ENCODE peak calls at places on chromosomes 5 and 9, in eight cellular contexts. D is BE2C, C is IMR-90, Y is GM23338, R is NT2/D1, T is cardiac muscle cell, X is OCI-LY7, J is A549. U is an unnamed sample.
A peak's percentile ranks its signal among the peaks of the same experiment; 100 is the strongest.

GRCh38 chr9:72402744-72403143 is 37.7 kb upstream of the ZFAND5 start:
- DNase-seq in X (no peak), R (no peak), J (no peak), Y (no peak), C (peak; percentile 30), T (no peak), D (no peak), U (no peak)

GRCh38 chr9:90641868-90642558 is 611 bp downstream of the DIRAS2 start:
- DNase-seq in C (no peak), Y (peak; percentile 24), J (no peak), D (no peak), R (no peak), X (no peak), T (peak; percentile 11), U (no peak)

GRCh38 chr5:39473156-39473779 is 48.5 kb upstream of the DAB2 start:
- DNase-seq in T (no peak), Y (no peak), J (no peak), D (no peak), X (no peak), C (peak; percentile 90), R (no peak), U (no peak)

GRCh38 chr5:56259002-56259511 is 25.9 kb upstream of the ANKRD55 start:
- DNase-seq in R (no peak), D (no peak), X (no peak), T (no peak), J (peak; percentile 37), C (peak; percentile 97), Y (no peak), U (peak; percentile 75)

GRCh38 chr9:116939161-116939560 is 252.1 kb downstream of the TRIM32 start:
- DNase-seq in C (no peak), D (no peak), X (no peak), Y (no peak), R (no peak), T (no peak), J (no peak), U (no peak)

GRCh38 chr5:148206620-148207019 is 3.8 kb downstream of the SPINK6 start:
- DNase-seq in Y (no peak), T (no peak), R (no peak), C (no peak), J (no peak), D (no peak), X (no peak), U (no peak)

GRCh38 chr5:154446183-154447073 is 631 bp downstream of the SAP30L start:
- DNase-seq in X (peak; percentile 25), C (peak; percentile 66), Y (peak; percentile 65), R (no peak), T (peak; percentile 92), J (peak; percentile 39), D (peak; percentile 77), U (peak; percentile 54)

GRCh38 chr5:151770383-151771258 is 1.1 kb upstream of the G3BP1 start:
- DNase-seq in T (peak; percentile 70), J (peak; percentile 52), Y (peak; percentile 92), C (peak; percentile 42), X (peak; percentile 87), D (peak; percentile 74), R (no peak), U (peak; percentile 29)

GRCh38 chr5:1105350-1106265 is 6.3 kb downstream of the SLC12A7 start:
- DNase-seq in J (peak; percentile 74), Y (no peak), R (no peak), T (no peak), X (no peak), C (no peak), D (no peak), U (no peak)

GRCh38 chr5:117204926-117205869 is 630.6 kb upstream of the SEMA6A start:
- DNase-seq in T (no peak), J (no peak), Y (no peak), D (no peak), R (no peak), X (no peak), C (no peak), U (no peak)

GRCh38 chr9:117929873-117930272 is 225.7 kb downstream of the TLR4 start:
- DNase-seq in D (no peak), X (no peak), C (no peak), T (no peak), R (no peak), Y (no peak), J (no peak), U (no peak)

GRCh38 chr5:130138406-130139060 is 234.3 kb downstream of the CHSY3 start:
- DNase-seq in R (no peak), J (no peak), C (no peak), X (no peak), D (no peak), T (no peak), Y (no peak), U (peak; percentile 88)

GRCh38 chr5:148433826-148434225 is 50.1 kb downstream of the FBXO38 start:
- DNase-seq in D (no peak), T (no peak), J (no peak), R (no peak), Y (no peak), X (no peak), C (no peak), U (no peak)

GRCh38 chr5:55187370-55187769 is 14.4 kb upstream of the CDC20B start:
- DNase-seq in Y (peak; percentile 65), T (no peak), X (peak; percentile 13), D (no peak), C (no peak), J (peak; percentile 36), R (no peak), U (peak; percentile 28)

GRCh38 chr5:158824167-158824882 is 275.4 kb downstream of the EBF1 start:
- DNase-seq in J (no peak), T (no peak), X (peak; percentile 54), D (no peak), C (no peak), Y (peak; percentile 21), R (no peak), U (no peak)

GRCh38 chr5:40755407-40756365 is at the start of gene TTC33:
- DNase-seq in D (peak; percentile 96), X (peak; percentile 92), R (peak; percentile 86), J (peak; percentile 96), Y (peak; percentile 97), C (peak; percentile 93), T (peak; percentile 97), U (peak; percentile 84)

GRCh38 chr5:169696621-169697517 is 59.8 kb downstream of the DOCK2 start:
- DNase-seq in Y (no peak), R (no peak), D (no peak), X (no peak), T (no peak), C (peak; percentile 25), J (peak; percentile 40), U (no peak)

GRCh38 chr5:137679910-137680309 is 56.0 kb downstream of the KLHL3 start:
- DNase-seq in C (no peak), J (no peak), Y (no peak), D (no peak), T (no peak), X (no peak), R (no peak), U (no peak)

GRCh38 chr5:103929310-103930003 is 366.9 kb upstream of the NUDT12 start:
- DNase-seq in Y (no peak), R (no peak), J (no peak), T (no peak), C (no peak), D (no peak), X (no peak), U (peak; percentile 42)

GRCh38 chr9:127458921-127459320 is 7.6 kb downstream of the LRSAM1 start:
- DNase-seq in R (no peak), T (no peak), X (no peak), Y (no peak), J (no peak), C (no peak), D (no peak), U (no peak)

GRCh38 chr9:136973618-136974617 is 3.4 kb upstream of the PTGDS start:
- DNase-seq in J (no peak), C (no peak), X (no peak), T (no peak), D (no peak), Y (no peak), R (no peak), U (no peak)
- H3K4me1 ChIP-seq in J (peaks cover 14% of the 10 kb centered on the region), C (peaks cover 7% of the 10 kb centered on the region), X (no peaks in the 10 kb centered on the region), T (no peaks in the 10 kb centered on the region), D (no peaks in the 10 kb centered on the region), Y (no peaks in the 10 kb centered on the region), R (peaks cover 39% of the 10 kb centered on the region), U (no peaks in the 10 kb centered on the region)

DNA sequence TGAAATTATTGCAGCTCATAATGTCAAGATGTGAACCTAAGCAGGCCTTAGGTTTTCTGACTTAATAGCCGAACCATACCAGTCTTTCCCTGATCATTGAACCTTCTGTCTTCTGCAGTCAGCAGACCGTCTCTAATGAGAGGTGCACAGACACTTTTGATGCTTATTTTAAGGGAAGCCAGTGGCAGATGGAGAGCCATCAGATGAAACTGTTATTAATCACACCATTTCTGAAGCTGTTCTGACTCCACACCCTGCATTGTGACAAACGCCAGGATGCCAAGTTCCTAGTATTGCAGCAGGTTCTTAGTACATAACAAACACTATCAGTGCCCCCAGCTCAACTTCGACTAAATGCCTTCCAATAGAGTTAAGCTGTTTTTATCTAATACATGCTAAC is 43.0 kb downstream of the PIK3R1 start:
- DNase-seq in T (no peak), R (no peak), Y (no peak), C (no peak), X (no peak), J (no peak), D (peak; percentile 37), U (no peak)
- H3K4me1 ChIP-seq in T (peaks cover 30% of the 10 kb centered on the region), R (no peaks in the 10 kb centered on the region), Y (no peaks in the 10 kb centered on the region), C (peaks cover 3% of the 10 kb centered on the region), X (no peaks in the 10 kb centered on the region), J (no peaks in the 10 kb centered on the region), D (peaks cover 36% of the 10 kb centered on the region), U (no peaks in the 10 kb centered on the region)

GRCh38 chr5:140114341-140115185 is 654 bp downstream of the PURA start:
- DNase-seq in C (peak; percentile 55), Y (peak; percentile 69), X (peak; percentile 71), T (peak; percentile 57), R (no peak), D (peak; percentile 73), J (peak; percentile 73), U (peak; percentile 57)
- H3K4me1 ChIP-seq in C (peaks cover 8% of the 10 kb centered on the region), Y (peaks cover 34% of the 10 kb centered on the region), X (peaks cover 66% of the 10 kb centered on the region), T (peaks cover 30% of the 10 kb centered on the region), R (peaks cover 3% of the 10 kb centered on the region), D (no peaks in the 10 kb centered on the region), J (peaks cover 41% of the 10 kb centered on the region), U (peaks cover 25% of the 10 kb centered on the region)

GRCh38 chr5:157205708-157206107 is 25.1 kb downstream of the ITK start:
- DNase-seq in Y (no peak), C (no peak), X (no peak), T (no peak), R (no peak), J (no peak), D (no peak), U (no peak)
- H3K4me1 ChIP-seq in Y (no peaks in the 10 kb centered on the region), C (no peaks in the 10 kb centered on the region), X (peaks cover 8% of the 10 kb centered on the region), T (no peaks in the 10 kb centered on the region), R (no peaks in the 10 kb centered on the region), J (no peaks in the 10 kb centered on the region), D (no peaks in the 10 kb centered on the region), U (no peaks in the 10 kb centered on the region)